ENCODE peak calls at places on chromosomes 13 and 19, in six cellular contexts. M is HCT116, D is Karpas-422, S is PC-3, W is SK-N-SH, K is MM.1S. E is an unnamed sample.
A peak's percentile ranks its signal among the peaks of the same experiment; 100 is the strongest.

GRCh38 chr19:9793051-9793591 is 24.6 kb upstream of the ZNF846 start:
- DNase-seq in M (no peak), D (no peak), S (peak; percentile 26), W (no peak), K (no peak), E (peak; percentile 76)

GRCh38 chr19:17484520-17485180 is 14.3 kb downstream of the SLC27A1 start:
- DNase-seq in M (no peak), D (no peak), S (no peak), W (peak; percentile 4), K (no peak), E (no peak)

GRCh38 chr19:51179297-51179696 is 37.2 kb downstream of the SIGLEC7 start:
- DNase-seq in M (no peak), D (no peak), S (no peak), W (no peak), K (no peak), E (no peak)

GRCh38 chr19:55447421-55448174 is 4.5 kb upstream of the SHISA7 start:
- DNase-seq in M (no peak), D (no peak), S (peak; percentile 57), W (peak; percentile 78), K (no peak), E (peak; percentile 82)

GRCh38 chr19:51168571-51169282 is 26.6 kb downstream of the SIGLEC7 start:
- DNase-seq in M (no peak), D (no peak), S (no peak), W (no peak), K (no peak), E (no peak)

GRCh38 chr13:19581675-19582074 is 20.3 kb upstream of the TPTE2 start:
- DNase-seq in M (no peak), D (no peak), S (no peak), W (no peak), K (no peak), E (no peak)

GRCh38 chr13:25973576-25973975 is 78.2 kb downstream of the SHISA2 start:
- DNase-seq in M (no peak), D (no peak), S (no peak), W (no peak), K (no peak), E (no peak)

GRCh38 chr13:99992912-99993311 is 11.3 kb downstream of the ZIC2 start:
- DNase-seq in M (no peak), D (no peak), S (no peak), W (no peak), K (no peak), E (peak; percentile 47)

GRCh38 chr13:46615888-46616531 is 63.0 kb downstream of the LRCH1 start:
- DNase-seq in M (no peak), D (no peak), S (no peak), W (no peak), K (no peak), E (peak; percentile 45)

GRCh38 chr19:31413353-31413752 is 64.1 kb upstream of the TSHZ3 start:
- DNase-seq in M (no peak), D (no peak), S (no peak), W (no peak), K (no peak), E (no peak)

GRCh38 chr19:31406106-31406505 is 56.9 kb upstream of the TSHZ3 start:
- DNase-seq in M (no peak), D (no peak), S (no peak), W (no peak), K (no peak), E (no peak)

GRCh38 chr19:31402931-31403330 is 53.7 kb upstream of the TSHZ3 start:
- DNase-seq in M (no peak), D (no peak), S (no peak), W (no peak), K (no peak), E (peak; percentile 46)

DNA sequence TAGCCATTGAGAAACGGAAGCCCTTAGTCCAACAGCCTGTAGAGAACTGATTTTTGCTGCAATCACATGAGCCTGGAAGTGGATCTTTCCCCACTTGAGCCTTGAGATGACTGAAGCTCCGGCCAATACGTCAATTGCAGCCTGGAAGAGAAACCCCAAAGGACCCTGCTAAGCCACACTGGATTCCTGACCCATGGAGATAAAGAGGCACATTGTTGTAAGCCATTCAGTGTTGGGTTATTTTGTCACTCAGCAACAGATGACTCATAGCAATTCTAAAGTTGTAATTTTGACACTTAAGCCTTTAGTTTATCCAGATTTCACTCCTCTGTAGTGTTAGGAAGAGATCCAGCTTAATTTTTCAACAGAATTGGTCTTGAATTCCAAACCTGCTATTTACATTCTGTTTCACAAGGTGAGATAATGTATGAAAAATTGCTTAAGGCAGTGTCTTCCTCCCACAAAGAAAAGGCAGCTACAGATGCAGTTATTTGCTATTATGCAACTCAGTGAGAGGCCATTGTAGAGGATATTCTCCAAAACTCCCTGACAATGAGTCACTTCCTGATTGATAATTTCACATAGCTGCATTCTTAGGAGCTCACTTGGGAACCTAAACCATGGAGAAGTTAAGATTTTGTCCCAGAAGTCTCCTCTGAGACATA is 59.4 kb upstream of the TSHZ3 start:
- DNase-seq in M (no peak), D (no peak), S (peak; percentile 36), W (no peak), K (no peak), E (peak; percentile 90)
- H3K9me2 ChIP-seq in M (no peaks in the 10 kb centered on the region), D (no peaks in the 10 kb centered on the region), S (no peaks in the 10 kb centered on the region), W (no peaks in the 10 kb centered on the region), K (no peaks in the 10 kb centered on the region), E (no peaks in the 10 kb centered on the region)

GRCh38 chr13:68608147-68608546 is 1378.0 kb upstream of the PCDH9 start:
- DNase-seq in M (no peak), D (peak; percentile 52), S (peak; percentile 48), W (no peak), K (peak; percentile 10), E (no peak)

DNA sequence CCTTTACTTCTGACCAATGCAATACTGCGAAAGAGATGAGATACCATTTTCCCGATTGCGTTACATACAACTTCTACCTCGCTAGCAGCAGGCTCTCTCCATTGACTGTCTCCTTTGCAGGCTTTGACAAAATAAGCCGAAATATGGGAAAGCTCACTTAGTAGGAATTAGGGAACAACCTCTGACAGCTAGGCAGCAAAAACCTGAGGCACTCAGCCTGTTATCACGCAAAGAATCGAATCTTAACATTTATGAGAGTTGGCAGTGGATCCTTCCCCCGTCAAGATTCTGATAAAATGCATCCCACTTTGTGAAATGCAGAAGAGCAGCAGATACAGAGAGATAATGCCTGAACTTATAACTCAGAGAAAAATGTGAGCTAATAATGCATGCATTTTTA is 1379.5 kb upstream of the PCDH9 start:
- DNase-seq in M (no peak), D (no peak), S (no peak), W (no peak), K (no peak), E (no peak)
- H3K4me2 ChIP-seq in M (no peak overlapping the region), D (no peak overlapping the region), S (no peak overlapping the region), W (no peak overlapping the region), K (no peak overlapping the region), E (no peak overlapping the region)

GRCh38 chr13:71863249-71863648 is 3.8 kb downstream of the DACH1 start:
- DNase-seq in M (no peak), D (no peak), S (no peak), W (no peak), K (no peak), E (no peak)

GRCh38 chr13:71865858-71866172 is 1.2 kb downstream of the DACH1 start:
- DNase-seq in M (no peak), D (no peak), S (no peak), W (peak; percentile 65), K (no peak), E (no peak)

GRCh38 chr13:71864094-71864980 is 2.7 kb downstream of the DACH1 start:
- DNase-seq in M (no peak), D (no peak), S (no peak), W (peak; percentile 68), K (no peak), E (no peak)

GRCh38 chr13:71866173-71867091 is 572 bp downstream of the DACH1 start:
- DNase-seq in M (no peak), D (no peak), S (no peak), W (peak; percentile 70), K (peak; percentile 32), E (peak; percentile 24)

DNA sequence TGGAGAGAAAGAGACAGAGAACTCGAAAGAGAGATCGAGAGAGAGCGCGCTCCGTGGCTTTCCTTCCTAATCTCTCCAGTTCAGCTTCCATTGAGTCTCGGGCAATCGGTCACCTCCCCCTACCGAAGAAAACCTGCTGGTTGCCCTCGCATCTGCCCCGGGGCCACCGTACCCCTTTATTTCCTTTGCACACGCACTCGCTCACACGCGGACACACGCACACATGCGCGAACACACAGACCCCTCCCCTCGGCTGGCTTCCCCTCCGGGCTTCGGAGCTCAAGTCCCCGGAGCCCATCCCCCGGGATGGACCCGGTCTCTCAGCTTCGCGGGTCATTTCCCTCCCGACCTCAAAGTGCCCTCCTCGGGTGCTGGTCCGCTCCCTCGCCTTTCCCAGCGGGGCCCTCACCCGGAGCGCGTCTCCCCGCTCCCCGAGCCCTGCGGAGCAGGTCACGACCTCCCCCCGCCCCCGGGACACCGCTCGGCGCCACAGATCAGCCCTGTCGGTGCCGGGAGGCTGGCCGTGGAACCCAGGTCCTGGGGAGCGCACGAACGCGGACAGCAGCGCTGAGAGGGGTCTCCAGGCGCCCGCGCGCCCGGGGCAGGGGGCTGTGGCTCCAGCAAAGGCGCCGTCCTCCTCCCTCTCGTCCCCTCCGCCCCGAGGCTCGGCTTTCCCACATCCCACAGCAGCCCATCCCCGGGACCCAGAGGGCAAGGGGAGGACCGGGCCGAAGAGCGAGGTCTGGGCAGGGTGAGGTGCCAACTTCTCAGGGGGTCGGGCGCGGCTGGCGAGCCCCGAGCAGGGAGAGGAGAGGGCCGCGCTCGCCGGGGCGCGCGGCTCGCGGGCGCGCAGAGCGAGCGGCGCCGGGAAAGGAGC is 1.8 kb downstream of the DACH1 start:
- DNase-seq in M (no peak), D (no peak), S (no peak), W (peak; percentile 73), K (no peak), E (no peak)
- H3K9ac ChIP-seq in M (no peak overlapping the region), D (no peak overlapping the region), S (no peak overlapping the region), W (no peak overlapping the region), K (no peak overlapping the region), E (no peak overlapping the region)

GRCh38 chr13:35874704-35875103 is 256.5 kb downstream of the DCLK1 start:
- DNase-seq in M (no peak), D (no peak), S (no peak), W (no peak), K (no peak), E (no peak)

GRCh38 chr13:35876601-35877000 is 254.6 kb downstream of the DCLK1 start:
- DNase-seq in M (no peak), D (no peak), S (no peak), W (no peak), K (no peak), E (peak; percentile 24)

GRCh38 chr13:35882722-35883497 is 248.3 kb downstream of the DCLK1 start:
- DNase-seq in M (no peak), D (no peak), S (peak; percentile 35), W (no peak), K (no peak), E (no peak)

GRCh38 chr13:35881360-35881759 is 249.8 kb downstream of the DCLK1 start:
- DNase-seq in M (no peak), D (no peak), S (no peak), W (no peak), K (no peak), E (peak; percentile 27)

DNA sequence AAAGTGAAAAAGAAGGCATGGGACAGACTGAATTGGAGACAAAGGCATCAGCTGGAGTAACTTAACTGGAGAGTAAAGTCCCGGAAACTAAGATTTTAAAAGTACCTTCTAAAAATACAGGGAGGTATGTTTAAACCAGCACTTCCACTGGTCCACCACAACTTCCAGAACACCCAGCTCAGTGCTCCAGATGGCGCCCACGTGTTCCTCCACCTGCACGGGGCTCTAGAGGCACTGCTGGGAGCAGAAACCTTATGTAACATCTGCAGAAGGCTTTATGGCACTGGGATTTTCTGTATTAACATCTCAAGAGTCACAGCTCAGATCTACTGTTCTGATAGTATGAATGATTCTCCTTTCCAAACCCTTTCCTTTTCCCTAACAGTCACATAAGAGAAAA is 252.1 kb downstream of the DCLK1 start:
- DNase-seq in M (no peak), D (no peak), S (no peak), W (no peak), K (peak; percentile 28), E (no peak)
- H3K9me2 ChIP-seq in M (no peaks in the 10 kb centered on the region), D (no peaks in the 10 kb centered on the region), S (no peaks in the 10 kb centered on the region), W (no peaks in the 10 kb centered on the region), K (no peaks in the 10 kb centered on the region), E (no peaks in the 10 kb centered on the region)

GRCh38 chr19:37986048-37986750 is 79.2 kb downstream of the SIPA1L3 start:
- DNase-seq in M (no peak), D (peak; percentile 56), S (no peak), W (no peak), K (no peak), E (no peak)
- H3K4me2 ChIP-seq in M (no peak overlapping the region), D (peak overlapping the region; percentile 31), S (no peak overlapping the region), W (no peak overlapping the region), K (no peak overlapping the region), E (no peak overlapping the region)

E was measured in GM23248.